ENCODE peak calls at places on chromosomes 3 and 15, in eight cellular contexts. One of them, this sample, is unnamed.
A peak's percentile ranks its signal among the peaks of the same experiment; 100 is the strongest.

GRCh38 chr3:140395134-140396075 is 282.5 kb upstream of the TRIM42 start:
- DNase-seq in stomach: no peak
- DNase-seq in NCI-H2029: no peak
- DNase-seq in stimulated activated CD8-positive, alpha-beta memory T cell treated with anti-CD3 and anti-CD28 coated beads, Interleukin-15, amount 100 ng/mL, for 4 hours: no peak
- DNase-seq in activated CD4-positive, alpha-beta T cell treated with anti-CD3 and anti-CD28 coated beads for 1 hour: no peak
- DNase-seq in ovary: peak; percentile 64
- DNase-seq in M059J: peak; percentile 43
- DNase-seq in activated CD8-positive, alpha-beta memory T cell treated with anti-CD3 and anti-CD28 coated beads for 24 hours: no peak
- DNase-seq in this sample: no peak

GRCh38 chr15:79209690-79210089 is 72.8 kb upstream of the ANKRD34C start:
- DNase-seq in stomach: no peak
- DNase-seq in NCI-H2029: no peak
- DNase-seq in stimulated activated CD8-positive, alpha-beta memory T cell treated with anti-CD3 and anti-CD28 coated beads, Interleukin-15, amount 100 ng/mL, for 4 hours: no peak
- DNase-seq in activated CD4-positive, alpha-beta T cell treated with anti-CD3 and anti-CD28 coated beads for 1 hour: no peak
- DNase-seq in ovary: no peak
- DNase-seq in M059J: no peak
- DNase-seq in activated CD8-positive, alpha-beta memory T cell treated with anti-CD3 and anti-CD28 coated beads for 24 hours: no peak
- DNase-seq in this sample: no peak

GRCh38 chr15:29130461-29130860 is 139.2 kb downstream of the NSMCE3 start:
- DNase-seq in stomach: no peak
- DNase-seq in NCI-H2029: no peak
- DNase-seq in stimulated activated CD8-positive, alpha-beta memory T cell treated with anti-CD3 and anti-CD28 coated beads, Interleukin-15, amount 100 ng/mL, for 4 hours: no peak
- DNase-seq in activated CD4-positive, alpha-beta T cell treated with anti-CD3 and anti-CD28 coated beads for 1 hour: no peak
- DNase-seq in ovary: no peak
- DNase-seq in M059J: no peak
- DNase-seq in activated CD8-positive, alpha-beta memory T cell treated with anti-CD3 and anti-CD28 coated beads for 24 hours: no peak
- DNase-seq in this sample: no peak

GRCh38 chr15:45457215-45457614 is 65.3 kb downstream of the SLC30A4 start:
- DNase-seq in stomach: no peak
- DNase-seq in NCI-H2029: no peak
- DNase-seq in stimulated activated CD8-positive, alpha-beta memory T cell treated with anti-CD3 and anti-CD28 coated beads, Interleukin-15, amount 100 ng/mL, for 4 hours: no peak
- DNase-seq in activated CD4-positive, alpha-beta T cell treated with anti-CD3 and anti-CD28 coated beads for 1 hour: no peak
- DNase-seq in ovary: no peak
- DNase-seq in M059J: no peak
- DNase-seq in activated CD8-positive, alpha-beta memory T cell treated with anti-CD3 and anti-CD28 coated beads for 24 hours: no peak
- DNase-seq in this sample: no peak

GRCh38 chr15:70160267-70160666 is 62.5 kb upstream of the TLE3 start:
- DNase-seq in stomach: peak; percentile 42
- DNase-seq in NCI-H2029: no peak
- DNase-seq in stimulated activated CD8-positive, alpha-beta memory T cell treated with anti-CD3 and anti-CD28 coated beads, Interleukin-15, amount 100 ng/mL, for 4 hours: no peak
- DNase-seq in activated CD4-positive, alpha-beta T cell treated with anti-CD3 and anti-CD28 coated beads for 1 hour: no peak
- DNase-seq in ovary: peak; percentile 46
- DNase-seq in M059J: peak; percentile 36
- DNase-seq in activated CD8-positive, alpha-beta memory T cell treated with anti-CD3 and anti-CD28 coated beads for 24 hours: no peak
- DNase-seq in this sample: peak; percentile 21

GRCh38 chr15:89143503-89144162 is 55.4 kb downstream of the ABHD2 start:
- DNase-seq in stomach: no peak
- DNase-seq in NCI-H2029: peak; percentile 35
- DNase-seq in stimulated activated CD8-positive, alpha-beta memory T cell treated with anti-CD3 and anti-CD28 coated beads, Interleukin-15, amount 100 ng/mL, for 4 hours: no peak
- DNase-seq in activated CD4-positive, alpha-beta T cell treated with anti-CD3 and anti-CD28 coated beads for 1 hour: no peak
- DNase-seq in ovary: no peak
- DNase-seq in M059J: peak; percentile 73
- DNase-seq in activated CD8-positive, alpha-beta memory T cell treated with anti-CD3 and anti-CD28 coated beads for 24 hours: no peak
- DNase-seq in this sample: peak; percentile 69

GRCh38 chr3:12229144-12229871 is 59.6 kb upstream of the PPARG start:
- DNase-seq in stomach: peak; percentile 74
- DNase-seq in NCI-H2029: peak; percentile 55
- DNase-seq in stimulated activated CD8-positive, alpha-beta memory T cell treated with anti-CD3 and anti-CD28 coated beads, Interleukin-15, amount 100 ng/mL, for 4 hours: no peak
- DNase-seq in activated CD4-positive, alpha-beta T cell treated with anti-CD3 and anti-CD28 coated beads for 1 hour: no peak
- DNase-seq in ovary: no peak
- DNase-seq in M059J: no peak
- DNase-seq in activated CD8-positive, alpha-beta memory T cell treated with anti-CD3 and anti-CD28 coated beads for 24 hours: no peak
- DNase-seq in this sample: no peak

GRCh38 chr3:119350114-119350513 is 55.9 kb downstream of the ARHGAP31 start:
- DNase-seq in stomach: no peak
- DNase-seq in NCI-H2029: no peak
- DNase-seq in stimulated activated CD8-positive, alpha-beta memory T cell treated with anti-CD3 and anti-CD28 coated beads, Interleukin-15, amount 100 ng/mL, for 4 hours: no peak
- DNase-seq in activated CD4-positive, alpha-beta T cell treated with anti-CD3 and anti-CD28 coated beads for 1 hour: no peak
- DNase-seq in ovary: no peak
- DNase-seq in M059J: no peak
- DNase-seq in activated CD8-positive, alpha-beta memory T cell treated with anti-CD3 and anti-CD28 coated beads for 24 hours: no peak
- DNase-seq in this sample: peak; percentile 20

GRCh38 chr3:113269661-113270060 is 58.3 kb downstream of the BOC start:
- DNase-seq in stomach: no peak
- DNase-seq in NCI-H2029: no peak
- DNase-seq in stimulated activated CD8-positive, alpha-beta memory T cell treated with anti-CD3 and anti-CD28 coated beads, Interleukin-15, amount 100 ng/mL, for 4 hours: no peak
- DNase-seq in activated CD4-positive, alpha-beta T cell treated with anti-CD3 and anti-CD28 coated beads for 1 hour: no peak
- DNase-seq in ovary: no peak
- DNase-seq in M059J: no peak
- DNase-seq in activated CD8-positive, alpha-beta memory T cell treated with anti-CD3 and anti-CD28 coated beads for 24 hours: peak; percentile 33
- DNase-seq in this sample: no peak

GRCh38 chr3:94159062-94159726 is 96.3 kb downstream of the NSUN3 start:
- DNase-seq in stomach: no peak
- DNase-seq in NCI-H2029: no peak
- DNase-seq in stimulated activated CD8-positive, alpha-beta memory T cell treated with anti-CD3 and anti-CD28 coated beads, Interleukin-15, amount 100 ng/mL, for 4 hours: no peak
- DNase-seq in activated CD4-positive, alpha-beta T cell treated with anti-CD3 and anti-CD28 coated beads for 1 hour: no peak
- DNase-seq in ovary: no peak
- DNase-seq in M059J: peak; percentile 76
- DNase-seq in activated CD8-positive, alpha-beta memory T cell treated with anti-CD3 and anti-CD28 coated beads for 24 hours: no peak
- DNase-seq in this sample: peak; percentile 71

GRCh38 chr3:115615451-115615850 is 7.9 kb upstream of the GAP43 start:
- DNase-seq in stomach: no peak
- DNase-seq in NCI-H2029: peak; percentile 52
- DNase-seq in stimulated activated CD8-positive, alpha-beta memory T cell treated with anti-CD3 and anti-CD28 coated beads, Interleukin-15, amount 100 ng/mL, for 4 hours: no peak
- DNase-seq in activated CD4-positive, alpha-beta T cell treated with anti-CD3 and anti-CD28 coated beads for 1 hour: no peak
- DNase-seq in ovary: no peak
- DNase-seq in M059J: no peak
- DNase-seq in activated CD8-positive, alpha-beta memory T cell treated with anti-CD3 and anti-CD28 coated beads for 24 hours: no peak
- DNase-seq in this sample: no peak

GRCh38 chr15:89016549-89017041 is 71.7 kb upstream of the ABHD2 start:
- DNase-seq in stomach: no peak
- DNase-seq in NCI-H2029: no peak
- DNase-seq in stimulated activated CD8-positive, alpha-beta memory T cell treated with anti-CD3 and anti-CD28 coated beads, Interleukin-15, amount 100 ng/mL, for 4 hours: no peak
- DNase-seq in activated CD4-positive, alpha-beta T cell treated with anti-CD3 and anti-CD28 coated beads for 1 hour: no peak
- DNase-seq in ovary: no peak
- DNase-seq in M059J: peak; percentile 85
- DNase-seq in activated CD8-positive, alpha-beta memory T cell treated with anti-CD3 and anti-CD28 coated beads for 24 hours: no peak
- DNase-seq in this sample: no peak

GRCh38 chr15:100783760-100784492 is 95.7 kb upstream of the ALDH1A3 start:
- DNase-seq in stomach: peak; percentile 14
- DNase-seq in NCI-H2029: no peak
- DNase-seq in stimulated activated CD8-positive, alpha-beta memory T cell treated with anti-CD3 and anti-CD28 coated beads, Interleukin-15, amount 100 ng/mL, for 4 hours: no peak
- DNase-seq in activated CD4-positive, alpha-beta T cell treated with anti-CD3 and anti-CD28 coated beads for 1 hour: no peak
- DNase-seq in ovary: no peak
- DNase-seq in M059J: no peak
- DNase-seq in activated CD8-positive, alpha-beta memory T cell treated with anti-CD3 and anti-CD28 coated beads for 24 hours: peak; percentile 49
- DNase-seq in this sample: no peak

GRCh38 chr3:16290827-16291196 is 25.8 kb downstream of the OXNAD1 start:
- DNase-seq in stomach: no peak
- DNase-seq in NCI-H2029: no peak
- DNase-seq in stimulated activated CD8-positive, alpha-beta memory T cell treated with anti-CD3 and anti-CD28 coated beads, Interleukin-15, amount 100 ng/mL, for 4 hours: no peak
- DNase-seq in activated CD4-positive, alpha-beta T cell treated with anti-CD3 and anti-CD28 coated beads for 1 hour: no peak
- DNase-seq in ovary: no peak
- DNase-seq in M059J: peak; percentile 20
- DNase-seq in activated CD8-positive, alpha-beta memory T cell treated with anti-CD3 and anti-CD28 coated beads for 24 hours: no peak
- DNase-seq in this sample: no peak

GRCh38 chr3:190225186-190225692 is 97.0 kb downstream of the CLDN1 start:
- DNase-seq in stomach: no peak
- DNase-seq in NCI-H2029: no peak
- DNase-seq in stimulated activated CD8-positive, alpha-beta memory T cell treated with anti-CD3 and anti-CD28 coated beads, Interleukin-15, amount 100 ng/mL, for 4 hours: no peak
- DNase-seq in activated CD4-positive, alpha-beta T cell treated with anti-CD3 and anti-CD28 coated beads for 1 hour: no peak
- DNase-seq in ovary: no peak
- DNase-seq in M059J: peak; percentile 57
- DNase-seq in activated CD8-positive, alpha-beta memory T cell treated with anti-CD3 and anti-CD28 coated beads for 24 hours: no peak
- DNase-seq in this sample: peak; percentile 68

GRCh38 chr3:57864853-57865252 is 108.7 kb downstream of the SLMAP start:
- DNase-seq in stomach: no peak
- DNase-seq in NCI-H2029: no peak
- DNase-seq in stimulated activated CD8-positive, alpha-beta memory T cell treated with anti-CD3 and anti-CD28 coated beads, Interleukin-15, amount 100 ng/mL, for 4 hours: no peak
- DNase-seq in activated CD4-positive, alpha-beta T cell treated with anti-CD3 and anti-CD28 coated beads for 1 hour: no peak
- DNase-seq in ovary: no peak
- DNase-seq in M059J: peak; percentile 19
- DNase-seq in activated CD8-positive, alpha-beta memory T cell treated with anti-CD3 and anti-CD28 coated beads for 24 hours: no peak
- DNase-seq in this sample: peak; percentile 13